ENCODE peak calls at places on chromosomes 13 and 19, in nine cellular contexts. E is breast epithelium, R is cardiac muscle cell, P is colonic mucosa, S is mucosa of descending colon, F is AG10803, O is AG04449, C is epithelial cell of esophagus, I is adrenal gland. W is an unnamed sample.

GRCh38 chr13:94182185-94182761 is 297.2 kb downstream of the DCT start:
- DNase-seq in I (no peak), S (no peak), R (no peak), O (no peak), F (no peak), C (no peak), E (no peak), P (no peak), W (no peak)

GRCh38 chr13:20418953-20419352 is 106.7 kb downstream of the CRYL1 start:
- DNase-seq in S (no peak), O (no peak), P (no peak), E (no peak), I (peak), F (no peak), R (no peak), C (no peak), W (no peak)

GRCh38 chr19:16076958-16077611 is 790 bp downstream of the TPM4 start:
- DNase-seq in I (no peak), C (peak), O (no peak), E (peak), S (peak), R (peak), F (peak), P (peak), W (no peak)

GRCh38 chr19:44741841-44742352 is 6.6 kb upstream of the BCL3 start:
- DNase-seq in C (peak), E (peak), P (peak), F (peak), R (peak), I (peak), O (peak), S (peak), W (no peak)

GRCh38 chr13:89238496-89238895 is 1567.3 kb downstream of the SLITRK5 start:
- DNase-seq in P (no peak), S (no peak), C (peak), E (no peak), I (no peak), F (no peak), O (no peak), R (no peak), W (no peak)

GRCh38 chr19:15197275-15198005 is 3.4 kb downstream of the NOTCH3 start:
- DNase-seq in O (no peak), F (peak), I (no peak), E (no peak), C (no peak), P (no peak), S (no peak), R (peak), W (no peak)

GRCh38 chr19:38512277-38512676 is 78.8 kb downstream of the RYR1 start:
- DNase-seq in S (no peak), O (no peak), I (no peak), R (no peak), C (no peak), P (no peak), E (no peak), F (no peak), W (no peak)

GRCh38 chr19:37931941-37932655 is 25.1 kb downstream of the SIPA1L3 start:
- DNase-seq in C (peak), P (peak), R (peak), F (peak), S (peak), E (peak), I (peak), O (no peak), W (no peak)

GRCh38 chr13:88656751-88657150 is 985.6 kb downstream of the SLITRK5 start:
- DNase-seq in C (peak), E (no peak), O (no peak), I (no peak), P (no peak), S (no peak), R (no peak), F (no peak), W (no peak)

GRCh38 chr19:4609878-4610511 is 29.3 kb upstream of the TNFAIP8L1 start:
- DNase-seq in I (no peak), F (no peak), R (no peak), P (no peak), E (no peak), C (no peak), S (no peak), O (no peak), W (no peak)

GRCh38 chr19:4689403-4689802 is 19.3 kb upstream of the MYDGF start:
- DNase-seq in O (no peak), I (no peak), F (no peak), S (no peak), R (no peak), C (no peak), P (no peak), E (no peak), W (no peak)

GRCh38 chr19:42323473-42323851 is 2.0 kb upstream of the MEGF8 start:
- DNase-seq in C (no peak), I (no peak), E (no peak), S (no peak), O (no peak), F (no peak), R (no peak), P (peak), W (no peak)

GRCh38 chr13:48235814-48236135 is 2.8 kb downstream of the ITM2B start:
- DNase-seq in E (no peak), C (no peak), I (no peak), R (no peak), P (no peak), O (no peak), F (no peak), S (no peak), W (no peak)

GRCh38 chr13:20165417-20166257 is 4.8 kb upstream of the GJA3 start:
- DNase-seq in I (no peak), P (no peak), O (no peak), S (no peak), C (peak), E (no peak), R (no peak), F (no peak), W (no peak)

GRCh38 chr13:36997716-36998427 is 1.3 kb downstream of the ALG5 start:
- DNase-seq in E (no peak), C (no peak), O (no peak), I (no peak), S (no peak), P (no peak), R (peak), F (peak), W (no peak)

GRCh38 chr19:39557791-39558622 is 18.0 kb upstream of the EID2 start:
- DNase-seq in C (no peak), S (no peak), P (no peak), E (no peak), F (no peak), R (peak), O (no peak), I (no peak), W (no peak)

GRCh38 chr13:28753208-28753892 is 34.6 kb upstream of the SLC46A3 start:
- DNase-seq in C (peak), F (peak), S (no peak), O (peak), P (peak), E (peak), I (peak), R (peak), W (no peak)

GRCh38 chr19:33254245-33254824 is 28.7 kb upstream of the SLC7A10 start:
- DNase-seq in E (no peak), R (no peak), O (no peak), S (peak), C (no peak), P (no peak), F (no peak), I (no peak), W (no peak)

GRCh38 chr13:102012299-102013293 is 389.3 kb downstream of the FGF14 start:
- DNase-seq in O (no peak), E (no peak), S (no peak), F (no peak), I (no peak), C (no peak), R (no peak), P (no peak), W (no peak)

GRCh38 chr13:40495620-40496001 is 170.8 kb downstream of the FOXO1 start:
- DNase-seq in P (no peak), R (no peak), C (peak), E (no peak), O (no peak), S (no peak), I (peak), F (no peak), W (no peak)

GRCh38 chr13:110366733-110367132 is 59.6 kb downstream of the COL4A2 start:
- DNase-seq in F (no peak), S (no peak), O (no peak), C (peak), E (no peak), P (no peak), I (no peak), R (no peak), W (no peak)

GRCh38 chr19:43524922-43525835 is 1.8 kb downstream of the ETHE1 start:
- DNase-seq in C (peak), S (peak), O (no peak), I (peak), P (peak), F (peak), E (peak), R (peak), W (no peak)

GRCh38 chr13:93320942-93321341 is 94.3 kb downstream of the GPC6 start:
- DNase-seq in S (no peak), P (no peak), I (no peak), C (peak), E (no peak), F (peak), O (no peak), R (peak), W (no peak)

GRCh38 chr13:32086366-32086765 is 54.8 kb downstream of the FRY start:
- DNase-seq in P (no peak), R (peak), O (no peak), I (no peak), S (no peak), E (no peak), C (no peak), F (peak), W (no peak)

GRCh38 chr19:30227661-30228112 is 144.5 kb upstream of the ZNF536 start:
- DNase-seq in C (peak), R (peak), S (no peak), E (peak), F (peak), O (no peak), P (peak), I (peak), W (no peak)

GRCh38 chr19:13055213-13056051 is 47.2 kb downstream of the LYL1 start:
- DNase-seq in C (peak), R (peak), I (peak), E (peak), O (peak), P (no peak), F (peak), S (peak), W (no peak)

GRCh38 chr13:104571161-104571889 is 1505.1 kb upstream of the SLC10A2 start:
- DNase-seq in P (peak), R (peak), F (peak), I (peak), O (peak), E (no peak), S (no peak), C (peak), W (no peak)

GRCh38 chr19:28201462-28201943 is 1011.4 kb downstream of the UQCRFS1 start:
- DNase-seq in O (no peak), P (no peak), C (no peak), F (no peak), S (no peak), E (no peak), R (no peak), I (no peak), W (no peak)

GRCh38 chr19:54188224-54188871 is 1.0 kb downstream of the MBOAT7 start:
- DNase-seq in E (no peak), I (peak), P (peak), F (peak), C (peak), O (no peak), S (peak), R (peak), W (peak)

GRCh38 chr13:106156468-106156867 is 379.0 kb downstream of the EFNB2 start:
- DNase-seq in R (peak), F (peak), P (no peak), O (peak), E (no peak), I (no peak), C (peak), S (no peak), W (no peak)

GRCh38 chr19:1269478-1270167 is 491 bp downstream of the CIRBP start:
- DNase-seq in S (peak), O (no peak), F (peak), E (peak), C (peak), R (peak), P (peak), I (peak), W (peak)
- TF ChIP-seq CTCF in S (peak), O (no peak), F (peak), E (peak), C (peak), R (peak), P (no peak), I (no peak), W (no peak)

GRCh38 chr19:48964205-48965032 is 690 bp upstream of the FTL start:
- DNase-seq in R (peak), F (peak), I (peak), C (peak), S (no peak), O (no peak), P (peak), E (no peak), W (no peak)

GRCh38 chr19:48965806-48966540 is 864 bp downstream of the FTL start:
- DNase-seq in P (peak), F (peak), C (peak), E (peak), O (no peak), I (peak), R (peak), S (peak), W (peak)

GRCh38 chr19:48963371-48964204 is 1.5 kb upstream of the FTL start:
- DNase-seq in P (peak), C (peak), O (no peak), S (peak), R (peak), F (peak), I (peak), E (peak), W (peak)

GRCh38 chr19:48966541-48967345 is 1.6 kb downstream of the FTL start:
- DNase-seq in O (no peak), I (no peak), R (peak), F (no peak), E (no peak), C (no peak), P (no peak), S (no peak), W (no peak)

GRCh38 chr19:48965033-48965805 is at the start of gene FTL:
- DNase-seq in F (peak), R (peak), I (peak), P (peak), S (peak), C (peak), O (peak), E (peak), W (peak)
- TF ChIP-seq CTCF in F (no peak), R (no peak), I (no peak), P (no peak), S (no peak), C (no peak), O (no peak), E (no peak), W (no peak)

GRCh38 chr19:49056101-49056901 is 1.2 kb downstream of the CGB7 start:
- DNase-seq in R (peak), C (peak), O (no peak), S (peak), F (peak), E (no peak), P (peak), I (peak), W (peak)
- TF ChIP-seq CTCF in R (peak), C (peak), O (peak), S (no peak), F (peak), E (no peak), P (no peak), I (no peak), W (no peak)

GRCh38 chr13:38697197-38697596 is 10.3 kb downstream of the FREM2 start:
- DNase-seq in C (no peak), E (no peak), S (no peak), P (no peak), I (no peak), O (no peak), R (no peak), F (no peak), W (no peak)

GRCh38 chr13:38702609-38703008 is 15.7 kb downstream of the FREM2 start:
- DNase-seq in P (no peak), E (no peak), R (no peak), O (no peak), C (no peak), S (no peak), I (no peak), F (no peak), W (no peak)

GRCh38 chr13:38693641-38694040 is 6.8 kb downstream of the FREM2 start:
- DNase-seq in C (no peak), R (no peak), S (no peak), P (no peak), F (no peak), E (no peak), O (no peak), I (no peak), W (no peak)

GRCh38 chr13:38693168-38693567 is 6.3 kb downstream of the FREM2 start:
- DNase-seq in R (no peak), C (no peak), O (no peak), I (no peak), F (no peak), P (no peak), S (no peak), E (no peak), W (no peak)

DNA sequence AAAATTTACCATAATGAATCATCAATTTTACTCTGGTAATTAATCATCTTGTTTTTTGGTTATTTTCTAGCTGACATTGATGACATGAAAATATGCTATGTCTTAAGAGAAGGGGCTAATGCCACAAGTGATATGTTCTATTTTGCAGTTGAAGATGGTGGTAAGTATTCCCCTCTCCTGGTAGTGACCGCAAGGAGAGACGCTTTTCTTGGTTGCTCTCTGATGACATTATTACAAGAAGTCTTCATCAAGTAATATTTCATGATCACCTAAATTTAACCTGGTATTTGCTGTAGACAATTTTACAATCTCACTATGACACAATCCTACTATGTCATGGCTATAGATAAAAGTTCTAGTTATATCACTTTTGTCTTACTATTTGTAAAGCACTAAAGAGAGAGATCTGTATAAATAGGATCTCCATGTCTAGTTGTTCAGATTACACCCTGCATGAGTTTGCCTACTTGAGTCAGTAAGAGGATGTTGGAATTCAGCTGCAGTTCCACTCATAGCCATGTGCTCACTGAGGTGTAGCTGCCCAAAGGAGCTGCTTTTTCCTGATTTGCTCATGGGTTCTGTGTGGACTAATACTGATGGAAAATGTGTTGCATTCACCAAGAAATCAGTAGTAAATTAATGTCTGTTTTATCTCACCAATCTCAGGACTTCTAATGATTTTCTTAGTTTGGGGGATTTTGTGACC is 10.9 kb downstream of the FREM2 start:
- DNase-seq in F (no peak), P (no peak), E (no peak), S (no peak), O (no peak), I (no peak), R (peak), C (peak), W (no peak)
- TF ChIP-seq CTCF in F (no peak), P (no peak), E (no peak), S (no peak), O (no peak), I (no peak), R (no peak), C (peak), W (no peak)

DNA sequence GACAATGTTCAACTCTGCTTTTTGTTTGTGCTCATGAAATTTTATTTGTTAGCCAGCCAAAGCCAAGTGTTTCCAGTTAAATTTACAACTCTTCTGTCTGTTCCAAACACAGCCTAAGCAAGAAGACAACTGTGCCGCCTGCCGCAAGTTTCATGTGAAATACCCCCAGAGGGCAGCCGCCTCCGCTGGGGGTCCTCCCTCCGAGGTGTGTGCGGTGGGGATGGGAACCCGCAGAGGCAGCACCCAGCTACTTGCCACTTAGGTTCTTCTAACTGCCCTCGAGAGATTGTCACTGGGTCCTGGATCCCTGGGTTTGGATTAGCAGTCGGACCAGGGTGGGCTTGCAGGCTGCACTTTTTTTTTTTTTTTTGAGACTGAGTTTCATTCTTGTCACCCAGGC is 28.5 kb downstream of the ATP11A start:
- DNase-seq in R (no peak), S (no peak), I (no peak), F (no peak), O (no peak), E (no peak), P (no peak), C (no peak), W (no peak)
- TF ChIP-seq CTCF in R (no peak), S (no peak), I (no peak), F (no peak), O (no peak), E (no peak), P (no peak), C (no peak), W (no peak)

DNA sequence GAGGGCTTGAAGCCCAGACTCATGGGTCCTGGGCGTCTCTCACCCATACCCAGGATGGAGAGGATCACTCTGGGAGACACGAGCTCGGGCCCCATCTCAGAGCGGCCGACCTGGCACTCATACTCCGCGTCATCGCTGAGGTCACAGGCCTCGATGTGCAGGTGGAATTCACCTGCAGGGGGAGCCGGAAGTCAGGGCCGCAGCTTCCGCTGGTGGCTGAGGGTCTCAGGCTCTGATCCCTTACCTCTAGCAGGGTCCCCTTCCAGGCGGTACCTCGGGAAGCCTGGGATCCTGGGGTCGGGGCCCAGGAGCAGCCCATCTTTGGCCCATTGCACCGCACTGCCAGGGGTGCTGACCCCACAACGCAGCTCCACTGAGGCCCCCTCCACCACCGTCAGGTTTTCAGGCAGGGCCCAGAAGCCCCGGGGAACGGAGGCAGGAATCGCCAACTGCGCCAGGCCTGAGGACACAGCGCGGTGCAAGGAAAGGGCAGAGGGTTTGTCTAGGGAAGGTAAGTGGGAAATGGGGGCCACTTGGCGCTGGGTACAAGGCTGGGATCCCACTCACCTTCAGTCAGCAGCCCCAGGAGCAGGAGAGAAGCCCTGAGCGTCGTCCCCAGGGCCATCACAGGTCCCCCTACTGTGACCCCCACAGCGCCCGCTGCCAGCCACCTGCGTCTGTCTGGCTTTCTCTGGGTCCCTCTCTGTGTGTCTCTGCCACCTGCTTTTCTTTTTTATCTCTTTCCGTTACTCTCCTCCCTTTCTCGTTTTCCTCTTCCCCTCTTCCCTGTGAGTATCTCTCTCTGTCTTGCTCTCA is 883 bp downstream of the NPHS1 start:
- DNase-seq in C (no peak), R (no peak), E (no peak), P (no peak), S (no peak), I (no peak), F (no peak), O (no peak), W (no peak)
- TF ChIP-seq CTCF in C (no peak), R (peak), E (no peak), P (no peak), S (no peak), I (no peak), F (no peak), O (no peak), W (no peak)

W was measured in natural killer cell.